ENCODE peak calls at places on chromosomes 16 and 17, in seven cellular contexts. One of them, this sample, is unnamed.

GRCh38 chr17:19979917-19980770 is 2.5 kb upstream of the AKAP10 start:
- DNase-seq in CD8-positive, alpha-beta memory T cell: no peak
- DNase-seq in right lobe of liver: peak; percentile 33
- DNase-seq in heart left ventricle: peak; percentile 83
- DNase-seq in GM23248: no peak
- DNase-seq in stomach: no peak
- DNase-seq in thoracic aorta: no peak
- DNase-seq in this sample: no peak

GRCh38 chr17:57391857-57392256 is 135.5 kb downstream of the MSI2 start:
- DNase-seq in CD8-positive, alpha-beta memory T cell: no peak
- DNase-seq in right lobe of liver: no peak
- DNase-seq in heart left ventricle: no peak
- DNase-seq in GM23248: no peak
- DNase-seq in stomach: no peak
- DNase-seq in thoracic aorta: no peak
- DNase-seq in this sample: no peak

GRCh38 chr16:27961296-27961620 is 102.3 kb downstream of the GSG1L start:
- DNase-seq in CD8-positive, alpha-beta memory T cell: no peak
- DNase-seq in right lobe of liver: no peak
- DNase-seq in heart left ventricle: no peak
- DNase-seq in GM23248: no peak
- DNase-seq in stomach: no peak
- DNase-seq in thoracic aorta: no peak
- DNase-seq in this sample: no peak

GRCh38 chr16:1152123-1152638 is 725 bp upstream of the CACNA1H start:
- DNase-seq in CD8-positive, alpha-beta memory T cell: peak; percentile 59
- DNase-seq in right lobe of liver: no peak
- DNase-seq in heart left ventricle: no peak
- DNase-seq in GM23248: peak; percentile 24
- DNase-seq in stomach: no peak
- DNase-seq in thoracic aorta: no peak
- DNase-seq in this sample: no peak

GRCh38 chr17:6512552-6512951 is 43.8 kb downstream of the PITPNM3 start:
- DNase-seq in CD8-positive, alpha-beta memory T cell: no peak
- DNase-seq in right lobe of liver: no peak
- DNase-seq in heart left ventricle: no peak
- DNase-seq in GM23248: no peak
- DNase-seq in stomach: no peak
- DNase-seq in thoracic aorta: no peak
- DNase-seq in this sample: no peak

GRCh38 chr17:29124931-29125270 is 55.3 kb downstream of the MYO18A start:
- DNase-seq in CD8-positive, alpha-beta memory T cell: no peak
- DNase-seq in right lobe of liver: peak; percentile 56
- DNase-seq in heart left ventricle: no peak
- DNase-seq in GM23248: no peak
- DNase-seq in stomach: peak; percentile 96
- DNase-seq in thoracic aorta: no peak
- DNase-seq in this sample: no peak

GRCh38 chr17:39665642-39666221 is 583 bp downstream of the TCAP start:
- DNase-seq in CD8-positive, alpha-beta memory T cell: no peak
- DNase-seq in right lobe of liver: no peak
- DNase-seq in heart left ventricle: peak; percentile 71
- DNase-seq in GM23248: peak; percentile 43
- DNase-seq in stomach: no peak
- DNase-seq in thoracic aorta: no peak
- DNase-seq in this sample: no peak

GRCh38 chr16:989354-989814 is 7.8 kb downstream of the SOX8 start:
- DNase-seq in CD8-positive, alpha-beta memory T cell: no peak
- DNase-seq in right lobe of liver: no peak
- DNase-seq in heart left ventricle: no peak
- DNase-seq in GM23248: no peak
- DNase-seq in stomach: no peak
- DNase-seq in thoracic aorta: no peak
- DNase-seq in this sample: no peak

GRCh38 chr17:57442914-57443571 is 186.7 kb downstream of the MSI2 start:
- DNase-seq in CD8-positive, alpha-beta memory T cell: peak; percentile 57
- DNase-seq in right lobe of liver: no peak
- DNase-seq in heart left ventricle: no peak
- DNase-seq in GM23248: peak; percentile 62
- DNase-seq in stomach: peak; percentile 36
- DNase-seq in thoracic aorta: peak; percentile 28
- DNase-seq in this sample: peak; percentile 60

GRCh38 chr17:79388556-79389295 is 222.1 kb downstream of the RBFOX3 start:
- DNase-seq in CD8-positive, alpha-beta memory T cell: no peak
- DNase-seq in right lobe of liver: peak; percentile 71
- DNase-seq in heart left ventricle: no peak
- DNase-seq in GM23248: peak; percentile 73
- DNase-seq in stomach: peak; percentile 64
- DNase-seq in thoracic aorta: no peak
- DNase-seq in this sample: peak; percentile 61

GRCh38 chr17:32142857-32143524 is 689 bp downstream of the RHOT1 start:
- DNase-seq in CD8-positive, alpha-beta memory T cell: no peak
- DNase-seq in right lobe of liver: peak; percentile 67
- DNase-seq in heart left ventricle: peak; percentile 71
- DNase-seq in GM23248: peak; percentile 68
- DNase-seq in stomach: peak; percentile 88
- DNase-seq in thoracic aorta: no peak
- DNase-seq in this sample: peak; percentile 76

GRCh38 chr17:57603978-57604377 is 141.1 kb downstream of the CCDC182 start:
- DNase-seq in CD8-positive, alpha-beta memory T cell: peak; percentile 87
- DNase-seq in right lobe of liver: no peak
- DNase-seq in heart left ventricle: no peak
- DNase-seq in GM23248: no peak
- DNase-seq in stomach: peak; percentile 63
- DNase-seq in thoracic aorta: no peak
- DNase-seq in this sample: no peak

GRCh38 chr17:30920683-30921543 is 832 bp upstream of the ADAP2 start:
- DNase-seq in CD8-positive, alpha-beta memory T cell: no peak
- DNase-seq in right lobe of liver: no peak
- DNase-seq in heart left ventricle: no peak
- DNase-seq in GM23248: peak; percentile 14
- DNase-seq in stomach: no peak
- DNase-seq in thoracic aorta: no peak
- DNase-seq in this sample: no peak

GRCh38 chr17:30116661-30117547 is at the start of gene NSRP1:
- DNase-seq in CD8-positive, alpha-beta memory T cell: peak; percentile 94
- DNase-seq in right lobe of liver: peak; percentile 95
- DNase-seq in heart left ventricle: peak; percentile 97
- DNase-seq in GM23248: peak; percentile 99
- DNase-seq in stomach: peak; percentile 95
- DNase-seq in thoracic aorta: peak; percentile 86
- DNase-seq in this sample: peak; percentile 92

GRCh38 chr17:4329838-4330237 is 36.6 kb downstream of the UBE2G1 start:
- DNase-seq in CD8-positive, alpha-beta memory T cell: no peak
- DNase-seq in right lobe of liver: no peak
- DNase-seq in heart left ventricle: no peak
- DNase-seq in GM23248: peak; percentile 98
- DNase-seq in stomach: no peak
- DNase-seq in thoracic aorta: no peak
- DNase-seq in this sample: peak; percentile 91

GRCh38 chr17:4324463-4324862 is 42.0 kb downstream of the UBE2G1 start:
- DNase-seq in CD8-positive, alpha-beta memory T cell: no peak
- DNase-seq in right lobe of liver: no peak
- DNase-seq in heart left ventricle: no peak
- DNase-seq in GM23248: no peak
- DNase-seq in stomach: no peak
- DNase-seq in thoracic aorta: no peak
- DNase-seq in this sample: no peak

GRCh38 chr17:4327638-4328037 is 38.8 kb downstream of the UBE2G1 start:
- DNase-seq in CD8-positive, alpha-beta memory T cell: no peak
- DNase-seq in right lobe of liver: no peak
- DNase-seq in heart left ventricle: no peak
- DNase-seq in GM23248: peak; percentile 93
- DNase-seq in stomach: no peak
- DNase-seq in thoracic aorta: peak; percentile 33
- DNase-seq in this sample: peak; percentile 83

GRCh38 chr17:4326112-4326511 is 40.4 kb downstream of the UBE2G1 start:
- DNase-seq in CD8-positive, alpha-beta memory T cell: no peak
- DNase-seq in right lobe of liver: no peak
- DNase-seq in heart left ventricle: no peak
- DNase-seq in GM23248: no peak
- DNase-seq in stomach: no peak
- DNase-seq in thoracic aorta: no peak
- DNase-seq in this sample: no peak

GRCh38 chr17:4326608-4327007 is 39.9 kb downstream of the UBE2G1 start:
- DNase-seq in CD8-positive, alpha-beta memory T cell: no peak
- DNase-seq in right lobe of liver: no peak
- DNase-seq in heart left ventricle: no peak
- DNase-seq in GM23248: no peak
- DNase-seq in stomach: no peak
- DNase-seq in thoracic aorta: no peak
- DNase-seq in this sample: no peak
- H3K27ac ChIP-seq in CD8-positive, alpha-beta memory T cell: no peak overlapping the region
- H3K27ac ChIP-seq in right lobe of liver: no peak overlapping the region
- H3K27ac ChIP-seq in heart left ventricle: no peak overlapping the region
- H3K27ac ChIP-seq in GM23248: peak overlapping the region; percentile 86
- H3K27ac ChIP-seq in stomach: no peak overlapping the region
- H3K27ac ChIP-seq in thoracic aorta: no peak overlapping the region
- H3K27ac ChIP-seq in this sample: peak overlapping the region; percentile 85

DNA sequence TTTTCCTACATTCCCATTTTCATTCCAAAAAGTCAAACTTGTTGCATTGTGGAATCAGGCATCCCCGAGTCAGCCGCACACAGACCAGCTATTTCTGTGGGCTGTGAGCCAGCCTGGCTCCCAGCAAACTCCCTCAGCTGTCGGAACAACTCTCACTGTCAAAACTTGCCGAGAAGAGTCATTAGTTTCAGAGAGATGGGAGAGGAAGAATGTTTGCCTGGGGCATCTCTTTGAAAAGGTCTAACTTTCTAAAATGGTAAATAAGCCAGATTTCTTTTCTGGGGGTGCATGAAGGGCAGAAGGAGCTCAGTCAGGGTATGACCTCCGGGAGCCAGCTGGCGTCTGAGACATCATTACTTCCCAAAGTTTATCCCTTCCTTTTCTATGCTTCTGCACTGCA is 280.0 kb downstream of the TMEM114 start:
- DNase-seq in CD8-positive, alpha-beta memory T cell: no peak
- DNase-seq in right lobe of liver: no peak
- DNase-seq in heart left ventricle: no peak
- DNase-seq in GM23248: no peak
- DNase-seq in stomach: no peak
- DNase-seq in thoracic aorta: no peak
- DNase-seq in this sample: no peak
- H3K27ac ChIP-seq in CD8-positive, alpha-beta memory T cell: no peak overlapping the region
- H3K27ac ChIP-seq in right lobe of liver: no peak overlapping the region
- H3K27ac ChIP-seq in heart left ventricle: no peak overlapping the region
- H3K27ac ChIP-seq in GM23248: no peak overlapping the region
- H3K27ac ChIP-seq in stomach: no peak overlapping the region
- H3K27ac ChIP-seq in thoracic aorta: no peak overlapping the region
- H3K27ac ChIP-seq in this sample: no peak overlapping the region

DNA sequence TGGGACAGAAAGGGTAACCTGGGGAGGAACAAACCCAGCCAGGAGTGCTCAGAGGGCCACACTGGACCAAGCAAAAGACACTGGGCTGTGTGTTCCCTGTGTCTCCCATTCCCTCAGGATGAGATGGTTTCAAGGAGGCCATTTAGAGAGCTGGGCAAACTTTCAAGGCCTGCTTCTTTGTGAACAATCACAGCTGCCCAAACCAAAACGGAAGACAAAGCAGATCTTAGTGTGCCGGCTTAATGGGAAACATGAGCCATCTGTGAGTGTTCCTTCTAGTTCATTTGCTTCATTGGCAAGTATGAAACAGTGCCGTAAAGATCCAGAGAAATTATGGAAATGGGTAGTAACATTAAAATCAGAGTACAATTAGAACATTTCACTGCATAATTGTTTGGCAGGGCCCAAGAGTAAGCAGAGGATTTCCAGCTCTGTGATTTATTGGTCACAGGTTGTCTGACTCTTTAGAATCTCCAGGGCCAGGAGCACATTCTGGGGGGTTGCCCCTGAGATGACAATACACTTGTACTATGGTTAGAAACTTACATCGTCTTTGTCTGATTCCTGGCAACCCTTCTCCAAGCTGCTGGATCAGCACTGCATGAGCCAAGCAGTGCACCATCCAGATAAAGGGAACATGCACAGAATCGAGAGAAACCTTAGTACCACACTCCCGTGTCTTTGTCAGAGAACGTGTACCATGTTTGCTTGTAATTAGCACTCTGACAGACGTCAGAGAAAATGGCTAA is 412.1 kb downstream of the RBFOX1 start:
- DNase-seq in CD8-positive, alpha-beta memory T cell: no peak
- DNase-seq in right lobe of liver: no peak
- DNase-seq in heart left ventricle: no peak
- DNase-seq in GM23248: no peak
- DNase-seq in stomach: no peak
- DNase-seq in thoracic aorta: no peak
- DNase-seq in this sample: no peak
- H3K27ac ChIP-seq in CD8-positive, alpha-beta memory T cell: no peak overlapping the region
- H3K27ac ChIP-seq in right lobe of liver: no peak overlapping the region
- H3K27ac ChIP-seq in heart left ventricle: no peak overlapping the region
- H3K27ac ChIP-seq in GM23248: no peak overlapping the region
- H3K27ac ChIP-seq in stomach: no peak overlapping the region
- H3K27ac ChIP-seq in thoracic aorta: no peak overlapping the region
- H3K27ac ChIP-seq in this sample: no peak overlapping the region

GRCh38 chr16:56607675-56608042 is 725 bp upstream of the MT2A start:
- DNase-seq in CD8-positive, alpha-beta memory T cell: no peak
- DNase-seq in right lobe of liver: no peak
- DNase-seq in heart left ventricle: no peak
- DNase-seq in GM23248: no peak
- DNase-seq in stomach: no peak
- DNase-seq in thoracic aorta: no peak
- DNase-seq in this sample: no peak

GRCh38 chr16:56606688-56607618 is 1.4 kb upstream of the MT2A start:
- DNase-seq in CD8-positive, alpha-beta memory T cell: peak; percentile 51
- DNase-seq in right lobe of liver: peak; percentile 89
- DNase-seq in heart left ventricle: peak; percentile 76
- DNase-seq in GM23248: peak; percentile 98
- DNase-seq in stomach: peak; percentile 62
- DNase-seq in thoracic aorta: peak; percentile 77
- DNase-seq in this sample: peak; percentile 94

GRCh38 chr16:56604966-56605365 is 3.4 kb upstream of the MT2A start:
- DNase-seq in CD8-positive, alpha-beta memory T cell: no peak
- DNase-seq in right lobe of liver: no peak
- DNase-seq in heart left ventricle: no peak
- DNase-seq in GM23248: no peak
- DNase-seq in stomach: no peak
- DNase-seq in thoracic aorta: no peak
- DNase-seq in this sample: no peak

GRCh38 chr16:56605475-56605874 is 2.9 kb upstream of the MT2A start:
- DNase-seq in CD8-positive, alpha-beta memory T cell: no peak
- DNase-seq in right lobe of liver: no peak
- DNase-seq in heart left ventricle: no peak
- DNase-seq in GM23248: no peak
- DNase-seq in stomach: no peak
- DNase-seq in thoracic aorta: no peak
- DNase-seq in this sample: no peak

DNA sequence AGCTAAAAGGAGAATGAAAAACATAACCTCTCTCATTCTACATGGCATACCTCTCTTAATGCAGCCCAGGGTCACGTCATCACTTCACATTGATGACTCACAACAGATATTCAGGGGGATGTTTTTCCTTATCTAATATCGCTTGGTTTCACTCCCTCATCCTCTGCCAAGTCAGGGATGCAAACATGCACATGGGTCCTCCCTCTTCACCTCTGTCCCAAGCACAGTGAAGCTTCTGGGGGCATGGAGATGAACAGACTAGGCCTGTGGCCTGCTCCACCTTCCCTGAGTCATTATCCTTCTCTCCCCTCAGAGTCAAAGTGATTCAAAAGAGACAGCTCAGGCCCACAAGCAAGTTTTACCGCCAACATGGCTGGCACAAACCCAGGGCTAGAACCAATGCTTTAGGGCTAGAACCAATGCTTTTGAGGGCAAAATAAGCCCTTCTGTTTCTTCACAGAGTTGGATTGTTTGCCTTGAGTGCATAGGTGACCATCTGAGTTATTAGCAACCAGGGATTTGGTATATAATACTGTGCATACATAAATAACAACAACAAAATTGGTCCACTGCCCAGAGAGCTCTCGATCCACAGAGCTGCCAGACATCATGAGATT is 2.2 kb upstream of the MT2A start:
- DNase-seq in CD8-positive, alpha-beta memory T cell: no peak
- DNase-seq in right lobe of liver: peak; percentile 38
- DNase-seq in heart left ventricle: no peak
- DNase-seq in GM23248: peak; percentile 89
- DNase-seq in stomach: no peak
- DNase-seq in thoracic aorta: no peak
- DNase-seq in this sample: peak; percentile 73
- H3K27ac ChIP-seq in CD8-positive, alpha-beta memory T cell: no peak overlapping the region
- H3K27ac ChIP-seq in right lobe of liver: peak overlapping the region; percentile 84
- H3K27ac ChIP-seq in heart left ventricle: peak overlapping the region; percentile 96
- H3K27ac ChIP-seq in GM23248: peak overlapping the region; percentile 100
- H3K27ac ChIP-seq in stomach: peak overlapping the region; percentile 92
- H3K27ac ChIP-seq in thoracic aorta: peak overlapping the region; percentile 93
- H3K27ac ChIP-seq in this sample: peak overlapping the region; percentile 100